ENCODE peak calls at places on chromosomes 5 and 9, in five cellular contexts. One of them, this sample, is unnamed.
A peak's percentile ranks its signal among the peaks of the same experiment; 100 is the strongest.

GRCh38 chr5:132209131-132209530 is 18.5 kb downstream of the P4HA2 start:
- DNase-seq in activated CD4-positive, alpha-beta T cell treated with anti-CD3 and anti-CD28 coated beads for 1 hour: no peak
- DNase-seq in effector memory CD4-positive, alpha-beta T cell: no peak
- DNase-seq in SW480: no peak
- DNase-seq in upper lobe of right lung: no peak
- DNase-seq in this sample: no peak

GRCh38 chr9:134909511-134910105 is 8.1 kb downstream of the FCN1 start:
- DNase-seq in activated CD4-positive, alpha-beta T cell treated with anti-CD3 and anti-CD28 coated beads for 1 hour: no peak
- DNase-seq in effector memory CD4-positive, alpha-beta T cell: no peak
- DNase-seq in SW480: no peak
- DNase-seq in upper lobe of right lung: peak; percentile 51
- DNase-seq in this sample: no peak

GRCh38 chr9:112028242-112029221 is 131.9 kb downstream of the UGCG start:
- DNase-seq in activated CD4-positive, alpha-beta T cell treated with anti-CD3 and anti-CD28 coated beads for 1 hour: no peak
- DNase-seq in effector memory CD4-positive, alpha-beta T cell: no peak
- DNase-seq in SW480: peak; percentile 94
- DNase-seq in upper lobe of right lung: no peak
- DNase-seq in this sample: no peak

GRCh38 chr5:178078197-178078995 is 34.9 kb upstream of the N4BP3 start:
- DNase-seq in activated CD4-positive, alpha-beta T cell treated with anti-CD3 and anti-CD28 coated beads for 1 hour: no peak
- DNase-seq in effector memory CD4-positive, alpha-beta T cell: no peak
- DNase-seq in SW480: peak; percentile 88
- DNase-seq in upper lobe of right lung: no peak
- DNase-seq in this sample: no peak

GRCh38 chr9:100428871-100429654 is 2.1 kb downstream of the MSANTD3 start:
- DNase-seq in activated CD4-positive, alpha-beta T cell treated with anti-CD3 and anti-CD28 coated beads for 1 hour: no peak
- DNase-seq in effector memory CD4-positive, alpha-beta T cell: no peak
- DNase-seq in SW480: peak; percentile 95
- DNase-seq in upper lobe of right lung: no peak
- DNase-seq in this sample: peak; percentile 91

GRCh38 chr5:173474881-173475287 is 141.6 kb downstream of the BOD1 start:
- DNase-seq in activated CD4-positive, alpha-beta T cell treated with anti-CD3 and anti-CD28 coated beads for 1 hour: no peak
- DNase-seq in effector memory CD4-positive, alpha-beta T cell: no peak
- DNase-seq in SW480: no peak
- DNase-seq in upper lobe of right lung: no peak
- DNase-seq in this sample: no peak

GRCh38 chr9:131420913-131421312 is 27.0 kb downstream of the PRRC2B start:
- DNase-seq in activated CD4-positive, alpha-beta T cell treated with anti-CD3 and anti-CD28 coated beads for 1 hour: no peak
- DNase-seq in effector memory CD4-positive, alpha-beta T cell: no peak
- DNase-seq in SW480: no peak
- DNase-seq in upper lobe of right lung: no peak
- DNase-seq in this sample: no peak

GRCh38 chr9:134641989-134642384 is 384 bp downstream of the COL5A1 start:
- DNase-seq in activated CD4-positive, alpha-beta T cell treated with anti-CD3 and anti-CD28 coated beads for 1 hour: no peak
- DNase-seq in effector memory CD4-positive, alpha-beta T cell: no peak
- DNase-seq in SW480: no peak
- DNase-seq in upper lobe of right lung: no peak
- DNase-seq in this sample: no peak

GRCh38 chr9:130756460-130757152 is 63.0 kb downstream of the EXOSC2 start:
- DNase-seq in activated CD4-positive, alpha-beta T cell treated with anti-CD3 and anti-CD28 coated beads for 1 hour: no peak
- DNase-seq in effector memory CD4-positive, alpha-beta T cell: no peak
- DNase-seq in SW480: no peak
- DNase-seq in upper lobe of right lung: no peak
- DNase-seq in this sample: no peak

GRCh38 chr5:171157775-171158174 is 151.3 kb upstream of the TLX3 start:
- DNase-seq in activated CD4-positive, alpha-beta T cell treated with anti-CD3 and anti-CD28 coated beads for 1 hour: no peak
- DNase-seq in effector memory CD4-positive, alpha-beta T cell: no peak
- DNase-seq in SW480: no peak
- DNase-seq in upper lobe of right lung: no peak
- DNase-seq in this sample: no peak

GRCh38 chr5:2166979-2167377 is 284.3 kb upstream of the IRX4 start:
- DNase-seq in activated CD4-positive, alpha-beta T cell treated with anti-CD3 and anti-CD28 coated beads for 1 hour: no peak
- DNase-seq in effector memory CD4-positive, alpha-beta T cell: no peak
- DNase-seq in SW480: no peak
- DNase-seq in upper lobe of right lung: no peak
- DNase-seq in this sample: no peak

GRCh38 chr5:101663543-101663942 is 632.5 kb downstream of the SLCO4C1 start:
- DNase-seq in activated CD4-positive, alpha-beta T cell treated with anti-CD3 and anti-CD28 coated beads for 1 hour: no peak
- DNase-seq in effector memory CD4-positive, alpha-beta T cell: no peak
- DNase-seq in SW480: no peak
- DNase-seq in upper lobe of right lung: no peak
- DNase-seq in this sample: peak; percentile 57

This sample was measured in Panc1.